ENCODE peak calls at places on chromosomes 5 and 9, in five cellular contexts. One of them, this sample, is unnamed.

GRCh38 chr5:165913059-165913458 is 2378.4 kb upstream of the WWC1 start:
- DNase-seq in esophagus squamous epithelium: no peak
- DNase-seq in stomach: no peak
- DNase-seq in right atrium auricular region: no peak
- DNase-seq in kidney: no peak
- DNase-seq in this sample: no peak

GRCh38 chr5:132466453-132467291 is 23.9 kb downstream of the IRF1 start:
- DNase-seq in esophagus squamous epithelium: no peak
- DNase-seq in stomach: peak
- DNase-seq in right atrium auricular region: no peak
- DNase-seq in kidney: peak
- DNase-seq in this sample: no peak

GRCh38 chr9:107734231-107735014 is 244.9 kb upstream of the KLF4 start:
- DNase-seq in esophagus squamous epithelium: no peak
- DNase-seq in stomach: no peak
- DNase-seq in right atrium auricular region: no peak
- DNase-seq in kidney: peak
- DNase-seq in this sample: no peak

GRCh38 chr5:5116953-5117352 is 23.2 kb upstream of the ADAMTS16 start:
- DNase-seq in esophagus squamous epithelium: no peak
- DNase-seq in stomach: no peak
- DNase-seq in right atrium auricular region: no peak
- DNase-seq in kidney: no peak
- DNase-seq in this sample: no peak

GRCh38 chr9:122389799-122390481 is 19.1 kb downstream of the PTGS1 start:
- DNase-seq in esophagus squamous epithelium: no peak
- DNase-seq in stomach: peak
- DNase-seq in right atrium auricular region: peak
- DNase-seq in kidney: no peak
- DNase-seq in this sample: peak

GRCh38 chr9:132126837-132127236 is 35.0 kb upstream of the NTNG2 start:
- DNase-seq in esophagus squamous epithelium: no peak
- DNase-seq in stomach: no peak
- DNase-seq in right atrium auricular region: no peak
- DNase-seq in kidney: no peak
- DNase-seq in this sample: no peak

GRCh38 chr5:94276751-94277150 is 341.7 kb downstream of the KIAA0825 start:
- DNase-seq in esophagus squamous epithelium: no peak
- DNase-seq in stomach: no peak
- DNase-seq in right atrium auricular region: no peak
- DNase-seq in kidney: no peak
- DNase-seq in this sample: no peak

GRCh38 chr5:149310947-149311675 is 34.2 kb upstream of the GRPEL2 start:
- DNase-seq in esophagus squamous epithelium: no peak
- DNase-seq in stomach: no peak
- DNase-seq in right atrium auricular region: no peak
- DNase-seq in kidney: no peak
- DNase-seq in this sample: no peak

GRCh38 chr5:38922199-38922598 is 76.4 kb downstream of the OSMR start:
- DNase-seq in esophagus squamous epithelium: no peak
- DNase-seq in stomach: peak
- DNase-seq in right atrium auricular region: no peak
- DNase-seq in kidney: no peak
- DNase-seq in this sample: no peak

GRCh38 chr9:17280350-17281012 is 145.6 kb downstream of the CNTLN start:
- DNase-seq in esophagus squamous epithelium: no peak
- DNase-seq in stomach: no peak
- DNase-seq in right atrium auricular region: no peak
- DNase-seq in kidney: no peak
- DNase-seq in this sample: no peak

GRCh38 chr9:93612796-93613154 is 36.4 kb downstream of the PHF2 start:
- DNase-seq in esophagus squamous epithelium: no peak
- DNase-seq in stomach: no peak
- DNase-seq in right atrium auricular region: peak
- DNase-seq in kidney: no peak
- DNase-seq in this sample: peak

GRCh38 chr5:74636149-74636548 is 4.4 kb downstream of the ENC1 start:
- DNase-seq in esophagus squamous epithelium: no peak
- DNase-seq in stomach: no peak
- DNase-seq in right atrium auricular region: no peak
- DNase-seq in kidney: no peak
- DNase-seq in this sample: no peak

GRCh38 chr5:33997331-33997983 is 10.4 kb downstream of the AMACR start:
- DNase-seq in esophagus squamous epithelium: no peak
- DNase-seq in stomach: peak
- DNase-seq in right atrium auricular region: peak
- DNase-seq in kidney: peak
- DNase-seq in this sample: peak

GRCh38 chr9:14243514-14244042 is 70.4 kb downstream of the NFIB start:
- DNase-seq in esophagus squamous epithelium: no peak
- DNase-seq in stomach: no peak
- DNase-seq in right atrium auricular region: no peak
- DNase-seq in kidney: no peak
- DNase-seq in this sample: no peak

GRCh38 chr5:124774002-124774318 is 27.5 kb upstream of the ZNF608 start:
- DNase-seq in esophagus squamous epithelium: no peak
- DNase-seq in stomach: no peak
- DNase-seq in right atrium auricular region: no peak
- DNase-seq in kidney: no peak
- DNase-seq in this sample: no peak

GRCh38 chr5:1648806-1649205 is 125.0 kb upstream of the LPCAT1 start:
- DNase-seq in esophagus squamous epithelium: no peak
- DNase-seq in stomach: no peak
- DNase-seq in right atrium auricular region: no peak
- DNase-seq in kidney: no peak
- DNase-seq in this sample: no peak

GRCh38 chr9:127397722-127398647 is 1.0 kb downstream of the SLC2A8 start:
- DNase-seq in esophagus squamous epithelium: no peak
- DNase-seq in stomach: peak
- DNase-seq in right atrium auricular region: peak
- DNase-seq in kidney: peak
- DNase-seq in this sample: no peak

GRCh38 chr5:77312411-77312810 is 101.9 kb downstream of the PDE8B start:
- DNase-seq in esophagus squamous epithelium: no peak
- DNase-seq in stomach: no peak
- DNase-seq in right atrium auricular region: no peak
- DNase-seq in kidney: no peak
- DNase-seq in this sample: no peak

GRCh38 chr5:166865206-166865605 is 1426.2 kb upstream of the WWC1 start:
- DNase-seq in esophagus squamous epithelium: no peak
- DNase-seq in stomach: no peak
- DNase-seq in right atrium auricular region: no peak
- DNase-seq in kidney: no peak
- DNase-seq in this sample: no peak

GRCh38 chr9:15352301-15352700 is 45.3 kb upstream of the TTC39B start:
- DNase-seq in esophagus squamous epithelium: no peak
- DNase-seq in stomach: no peak
- DNase-seq in right atrium auricular region: no peak
- DNase-seq in kidney: no peak
- DNase-seq in this sample: no peak

GRCh38 chr5:119808474-119808873 is 179.1 kb downstream of the FAM170A start:
- DNase-seq in esophagus squamous epithelium: no peak
- DNase-seq in stomach: no peak
- DNase-seq in right atrium auricular region: no peak
- DNase-seq in kidney: no peak
- DNase-seq in this sample: no peak

GRCh38 chr9:88310310-88310980 is 77.8 kb upstream of the SPIN1 start:
- DNase-seq in esophagus squamous epithelium: no peak
- DNase-seq in stomach: no peak
- DNase-seq in right atrium auricular region: no peak
- DNase-seq in kidney: no peak
- DNase-seq in this sample: no peak

GRCh38 chr9:96391021-96391765 is 7.7 kb upstream of the SLC35D2 start:
- DNase-seq in esophagus squamous epithelium: no peak
- DNase-seq in stomach: peak
- DNase-seq in right atrium auricular region: no peak
- DNase-seq in kidney: no peak
- DNase-seq in this sample: no peak

GRCh38 chr5:173534031-173534430 is 82.4 kb downstream of the BOD1 start:
- DNase-seq in esophagus squamous epithelium: no peak
- DNase-seq in stomach: no peak
- DNase-seq in right atrium auricular region: no peak
- DNase-seq in kidney: no peak
- DNase-seq in this sample: no peak

GRCh38 chr5:154653418-154653763 is 101.8 kb upstream of the LARP1 start:
- DNase-seq in esophagus squamous epithelium: no peak
- DNase-seq in stomach: peak
- DNase-seq in right atrium auricular region: no peak
- DNase-seq in kidney: no peak
- DNase-seq in this sample: no peak

GRCh38 chr9:114140401-114140800 is 14.9 kb upstream of the COL27A1 start:
- DNase-seq in esophagus squamous epithelium: no peak
- DNase-seq in stomach: no peak
- DNase-seq in right atrium auricular region: no peak
- DNase-seq in kidney: no peak
- DNase-seq in this sample: no peak

GRCh38 chr9:546797-547223 is 294.7 kb upstream of the DMRT1 start:
- DNase-seq in esophagus squamous epithelium: no peak
- DNase-seq in stomach: no peak
- DNase-seq in right atrium auricular region: no peak
- DNase-seq in kidney: no peak
- DNase-seq in this sample: no peak

GRCh38 chr5:176192094-176192721 is 46.0 kb upstream of the SIMC1 start:
- DNase-seq in esophagus squamous epithelium: no peak
- DNase-seq in stomach: no peak
- DNase-seq in right atrium auricular region: no peak
- DNase-seq in kidney: no peak
- DNase-seq in this sample: no peak

DNA sequence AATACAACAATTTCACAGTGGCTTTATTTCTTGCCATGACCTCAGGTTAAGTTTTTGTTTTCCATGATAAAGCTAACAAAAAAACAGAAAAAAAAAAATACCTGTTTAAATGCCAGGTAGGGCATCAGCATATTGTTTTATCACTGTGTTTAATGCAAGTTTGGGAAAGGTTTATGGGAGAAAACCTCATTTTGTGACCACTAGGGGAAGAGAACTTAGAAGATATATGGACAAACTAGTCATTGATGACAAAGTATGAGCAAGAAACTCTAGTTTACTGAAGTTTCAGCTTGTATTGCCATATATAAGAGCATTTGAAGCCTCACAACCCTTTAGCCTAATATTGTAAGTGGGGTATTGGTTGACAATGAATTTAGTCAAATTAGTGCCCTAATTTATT is 1431.4 kb upstream of the CDH18 start:
- DNase-seq in esophagus squamous epithelium: no peak
- DNase-seq in stomach: no peak
- DNase-seq in right atrium auricular region: no peak
- DNase-seq in kidney: no peak
- DNase-seq in this sample: no peak
- TF ChIP-seq CTCF in esophagus squamous epithelium: no peak
- TF ChIP-seq CTCF in stomach: no peak
- TF ChIP-seq CTCF in right atrium auricular region: no peak
- TF ChIP-seq CTCF in kidney: no peak
- TF ChIP-seq CTCF in this sample: no peak

DNA sequence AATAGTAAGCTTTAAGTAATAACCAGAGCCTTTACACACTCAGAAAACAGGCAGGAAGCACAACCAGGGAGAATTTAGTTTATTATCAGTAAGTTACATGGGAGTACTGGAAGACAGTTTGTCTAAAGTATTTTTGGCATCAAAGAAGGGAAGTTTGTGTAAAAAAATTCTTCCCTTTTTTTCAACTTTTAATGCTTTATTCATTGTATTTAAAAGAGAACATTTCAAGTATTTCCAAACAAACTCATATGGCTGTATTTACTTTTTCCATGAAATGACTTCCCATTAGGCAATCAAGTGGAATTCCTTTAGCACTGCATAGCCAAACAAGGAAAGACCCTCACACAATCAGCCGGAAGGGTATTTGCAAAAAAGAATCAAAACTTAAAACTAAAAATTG is 26.7 kb downstream of the RNF145 start:
- DNase-seq in esophagus squamous epithelium: no peak
- DNase-seq in stomach: no peak
- DNase-seq in right atrium auricular region: no peak
- DNase-seq in kidney: no peak
- DNase-seq in this sample: no peak
- H3K27ac ChIP-seq in esophagus squamous epithelium: peak
- H3K27ac ChIP-seq in stomach: peak
- H3K27ac ChIP-seq in right atrium auricular region: peak
- H3K27ac ChIP-seq in kidney: no peak
- H3K27ac ChIP-seq in this sample: no peak

GRCh38 chr5:10896016-10896415 is 135.0 kb upstream of the DAP start:
- DNase-seq in esophagus squamous epithelium: no peak
- DNase-seq in stomach: no peak
- DNase-seq in right atrium auricular region: no peak
- DNase-seq in kidney: no peak
- DNase-seq in this sample: no peak

GRCh38 chr5:10892911-10893215 is 131.8 kb upstream of the DAP start:
- DNase-seq in esophagus squamous epithelium: no peak
- DNase-seq in stomach: no peak
- DNase-seq in right atrium auricular region: no peak
- DNase-seq in kidney: no peak
- DNase-seq in this sample: no peak

GRCh38 chr5:10891193-10891592 is 130.2 kb upstream of the DAP start:
- DNase-seq in esophagus squamous epithelium: no peak
- DNase-seq in stomach: no peak
- DNase-seq in right atrium auricular region: no peak
- DNase-seq in kidney: no peak
- DNase-seq in this sample: no peak

GRCh38 chr5:10894445-10895054 is 133.5 kb upstream of the DAP start:
- DNase-seq in esophagus squamous epithelium: no peak
- DNase-seq in stomach: no peak
- DNase-seq in right atrium auricular region: no peak
- DNase-seq in kidney: no peak
- DNase-seq in this sample: no peak

DNA sequence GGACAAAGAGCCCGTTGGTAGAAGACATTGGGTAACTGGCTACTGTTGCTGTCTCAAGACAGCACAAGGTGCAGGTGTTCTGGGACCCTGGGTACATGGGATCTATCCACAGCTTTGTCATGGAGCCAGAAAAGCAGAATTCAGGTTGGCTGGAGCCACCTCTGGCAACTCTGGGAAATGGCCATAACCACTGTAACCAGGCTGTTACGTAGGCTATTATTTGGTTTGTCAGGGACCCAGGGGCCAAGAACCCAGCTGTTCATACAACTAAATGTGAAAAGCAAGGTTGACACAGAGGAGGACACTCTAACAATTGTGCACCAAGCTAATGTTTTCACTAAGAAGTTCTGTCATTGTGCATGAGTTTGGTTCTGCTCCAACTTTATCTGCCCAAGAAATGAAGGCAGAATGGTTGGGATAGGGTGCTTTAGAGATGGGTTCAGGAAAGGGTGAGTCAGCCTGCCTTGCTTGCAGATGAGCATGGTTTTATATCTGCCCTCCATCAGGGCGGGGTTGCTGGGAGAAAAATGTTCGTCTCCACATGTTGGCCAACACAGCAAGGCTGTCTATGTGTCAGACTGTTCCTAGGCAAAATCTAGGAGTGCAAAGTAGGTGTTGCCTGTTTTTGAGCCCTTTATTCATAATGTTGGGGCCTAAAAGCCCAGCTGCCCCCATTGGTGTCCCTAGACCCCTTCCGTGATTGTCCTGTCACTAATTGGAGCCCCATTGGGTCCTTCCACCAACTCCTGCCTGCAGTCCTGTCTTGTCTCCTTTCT is 131.3 kb upstream of the DAP start:
- DNase-seq in esophagus squamous epithelium: no peak
- DNase-seq in stomach: no peak
- DNase-seq in right atrium auricular region: no peak
- DNase-seq in kidney: no peak
- DNase-seq in this sample: no peak
- TF ChIP-seq CTCF in esophagus squamous epithelium: no peak
- TF ChIP-seq CTCF in stomach: no peak
- TF ChIP-seq CTCF in right atrium auricular region: no peak
- TF ChIP-seq CTCF in kidney: no peak
- TF ChIP-seq CTCF in this sample: no peak

GRCh38 chr9:130479587-130479986 is 34.8 kb downstream of the ASS1 start:
- DNase-seq in esophagus squamous epithelium: no peak
- DNase-seq in stomach: no peak
- DNase-seq in right atrium auricular region: no peak
- DNase-seq in kidney: no peak
- DNase-seq in this sample: no peak
- H3K27ac ChIP-seq in esophagus squamous epithelium: no peak
- H3K27ac ChIP-seq in stomach: no peak
- H3K27ac ChIP-seq in right atrium auricular region: no peak
- H3K27ac ChIP-seq in kidney: no peak
- H3K27ac ChIP-seq in this sample: no peak

This sample was measured in coronary artery.